ENCODE peak calls at places on chromosomes 11 and 22, in ten cellular contexts. M, K, Y, L, E, G, D, Q, X and I are unnamed samples.

GRCh38 chr11:16603890-16604783 is 134.3 kb upstream of the C11orf58 start:
- DNase-seq in E (peak), Y (peak), Q (peak), X (no peak), K (peak), G (peak), M (peak), L (no peak), D (no peak), I (no peak)

GRCh38 chr22:37186997-37187522 is 987 bp downstream of the C1QTNF6 start:
- DNase-seq in K (no peak), X (no peak), D (no peak), G (peak), E (no peak), Y (no peak), M (no peak), Q (no peak), L (no peak), I (peak)

GRCh38 chr11:63537293-63538101 is 889 bp downstream of the PLAAT4 start:
- DNase-seq in G (peak), K (peak), L (peak), D (no peak), M (no peak), Y (no peak), Q (peak), X (no peak), E (no peak), I (no peak)

GRCh38 chr11:76889414-76889975 is 28.8 kb downstream of the ACER3 start:
- DNase-seq in E (no peak), X (no peak), G (no peak), M (no peak), D (no peak), Q (no peak), K (no peak), Y (no peak), L (no peak), I (no peak)

GRCh38 chr22:35460678-35461077 is 60.7 kb downstream of the MCM5 start:
- DNase-seq in M (no peak), G (no peak), X (no peak), K (no peak), Y (no peak), Q (no peak), E (no peak), L (no peak), D (no peak), I (no peak)

GRCh38 chr11:65651589-65652510 is 10.9 kb downstream of the RELA start:
- DNase-seq in Q (peak), K (peak), D (no peak), E (no peak), L (no peak), M (no peak), X (no peak), G (peak), Y (no peak), I (no peak)

GRCh38 chr22:27133951-27134664 is 476.7 kb downstream of the MIAT start:
- DNase-seq in Y (no peak), K (no peak), G (peak), D (no peak), Q (peak), L (peak), E (no peak), X (no peak), M (no peak), I (peak)

GRCh38 chr11:118003021-118003423 is 16.8 kb downstream of the IL10RA start:
- DNase-seq in M (no peak), G (no peak), X (no peak), Y (no peak), L (no peak), E (no peak), K (no peak), Q (no peak), D (no peak), I (no peak)

GRCh38 chr11:16612801-16613400 is 125.5 kb upstream of the C11orf58 start:
- DNase-seq in G (peak), M (no peak), D (no peak), L (no peak), X (no peak), Q (no peak), K (no peak), Y (peak), E (no peak), I (no peak)

GRCh38 chr11:95780544-95780943 is 9.0 kb downstream of the FAM76B start:
- DNase-seq in X (no peak), G (no peak), L (no peak), M (no peak), D (no peak), E (no peak), Y (no peak), Q (no peak), K (no peak), I (no peak)

GRCh38 chr11:113796663-113797259 is 17.2 kb downstream of the CLDN25 start:
- DNase-seq in Y (peak), X (peak), G (no peak), Q (peak), E (no peak), M (no peak), K (no peak), L (peak), D (no peak), I (peak)

GRCh38 chr22:46660604-46661201 is 40.5 kb downstream of the GRAMD4 start:
- DNase-seq in L (no peak), Q (no peak), X (no peak), E (no peak), D (no peak), K (no peak), G (no peak), Y (no peak), M (no peak), I (no peak)

GRCh38 chr11:2074266-2074825 is 64.8 kb downstream of the IGF2 start:
- DNase-seq in L (no peak), D (no peak), G (no peak), E (peak), X (no peak), Q (no peak), Y (peak), M (peak), K (no peak), I (no peak)

GRCh38 chr11:66864172-66864901 is 7.5 kb downstream of the LRFN4 start:
- DNase-seq in E (no peak), Q (no peak), Y (no peak), D (no peak), M (no peak), G (no peak), X (no peak), K (no peak), L (no peak), I (no peak)

GRCh38 chr22:16783453-16783852 is 41.8 kb downstream of the XKR3 start:
- DNase-seq in Q (no peak), M (no peak), X (no peak), G (no peak), K (no peak), L (no peak), E (no peak), D (no peak), Y (no peak), I (no peak)

GRCh38 chr11:63536669-63537292 is at the start of gene PLAAT4:
- DNase-seq in K (no peak), D (no peak), G (no peak), L (peak), Y (no peak), E (no peak), M (no peak), Q (peak), X (no peak), I (no peak)

GRCh38 chr11:115396533-115396932 is 107.7 kb downstream of the CADM1 start:
- DNase-seq in D (no peak), Q (no peak), L (no peak), K (no peak), Y (no peak), M (no peak), E (no peak), G (no peak), X (no peak), I (no peak)

GRCh38 chr11:67267188-67268035 is 1.1 kb downstream of the GRK2 start:
- DNase-seq in L (no peak), X (no peak), E (no peak), G (peak), Y (no peak), Q (no peak), K (peak), M (no peak), D (no peak), I (no peak)

GRCh38 chr11:126981635-126982034 is 18.9 kb downstream of the KIRREL3 start:
- DNase-seq in X (no peak), K (no peak), L (no peak), Y (no peak), G (no peak), D (no peak), Q (no peak), E (no peak), M (no peak), I (no peak)

GRCh38 chr22:29206372-29207230 is 905 bp downstream of the EMID1 start:
- DNase-seq in L (no peak), D (no peak), X (no peak), G (no peak), M (no peak), Y (no peak), K (no peak), E (no peak), Q (no peak), I (no peak)

GRCh38 chr11:118290923-118291322 is 13.6 kb upstream of the CD3E start:
- DNase-seq in X (no peak), Y (no peak), L (no peak), K (no peak), Q (no peak), G (no peak), E (no peak), D (no peak), M (no peak), I (peak)

GRCh38 chr11:88414981-88415391 is 77.5 kb upstream of the CTSC start:
- DNase-seq in Q (peak), M (no peak), E (no peak), L (no peak), Y (no peak), K (no peak), X (no peak), G (no peak), D (no peak), I (no peak)

GRCh38 chr11:27429740-27430451 is 42.7 kb downstream of the LGR4 start:
- DNase-seq in M (no peak), L (no peak), Q (peak), D (no peak), X (no peak), Y (no peak), K (no peak), G (no peak), E (no peak), I (no peak)

GRCh38 chr11:85076535-85077330 is 550.4 kb downstream of the DLG2 start:
- DNase-seq in L (peak), M (no peak), E (no peak), D (no peak), G (no peak), Q (peak), K (no peak), X (no peak), Y (no peak), I (no peak)

GRCh38 chr11:6650980-6651379 is 4.6 kb downstream of the DCHS1 start:
- DNase-seq in L (no peak), K (no peak), M (no peak), Q (no peak), Y (no peak), G (no peak), E (no peak), X (no peak), D (no peak), I (no peak)

GRCh38 chr22:41397143-41397811 is 15.5 kb downstream of the TEF start:
- DNase-seq in Q (no peak), G (no peak), K (no peak), Y (no peak), D (no peak), L (no peak), M (no peak), E (no peak), X (no peak), I (no peak)

GRCh38 chr11:35364101-35364780 is 55.1 kb downstream of the SLC1A2 start:
- DNase-seq in D (no peak), Y (no peak), L (peak), K (peak), X (no peak), Q (peak), E (no peak), G (peak), M (no peak), I (peak)

GRCh38 chr22:47144076-47144765 is 381.8 kb downstream of the TBC1D22A start:
- DNase-seq in G (peak), M (no peak), K (no peak), L (no peak), E (no peak), Y (no peak), X (no peak), D (no peak), Q (no peak), I (no peak)

GRCh38 chr11:129639300-129639699 is 176.3 kb upstream of the TMEM45B start:
- DNase-seq in E (no peak), G (no peak), Q (peak), M (no peak), L (peak), Y (no peak), X (no peak), K (no peak), D (no peak), I (peak)